ENCODE peak calls at places on chromosomes 7 and 10, in nine cellular contexts. R is dorsolateral prefrontal cortex; T is IMR-90; Z is mammary epithelial cell; Q is CD4-positive, CD25-positive, alpha-beta regulatory T cell; K is gastrocnemius medialis; A is left ventricle myocardium inferior; X is CD8-positive, alpha-beta memory T cell; C is neural progenitor cell. H is an unnamed sample.

GRCh38 chr7:109984726-109985125 is 1106.2 kb upstream of the LRRN3 start:
- DNase-seq in R (no peak), T (peak; percentile 2), Z (no peak), Q (no peak), K (no peak), A (no peak), X (no peak), C (no peak), H (no peak)

GRCh38 chr7:1124164-1124563 is 35.8 kb downstream of the ZFAND2A start:
- DNase-seq in R (peak; percentile 22), T (no peak), Z (no peak), Q (no peak), K (peak; percentile 39), A (no peak), X (no peak), C (no peak), H (no peak)

GRCh38 chr10:114045738-114046458 is 2.2 kb downstream of the ADRB1 start:
- DNase-seq in R (no peak), T (no peak), Z (no peak), Q (no peak), K (no peak), A (no peak), X (no peak), C (peak; percentile 32), H (no peak)

GRCh38 chr10:27390681-27391080 is 113.4 kb upstream of the RAB18 start:
- DNase-seq in R (no peak), T (peak; percentile 7), Z (peak; percentile 90), Q (no peak), K (no peak), A (no peak), X (no peak), C (no peak), H (no peak)

GRCh38 chr7:28360739-28361138 is 51.6 kb upstream of the CREB5 start:
- DNase-seq in R (no peak), T (no peak), Z (no peak), Q (no peak), K (no peak), A (no peak), X (no peak), C (peak; percentile 26), H (no peak)

GRCh38 chr7:87451187-87451586 is 24.3 kb downstream of the ABCB4 start:
- DNase-seq in R (no peak), T (no peak), Z (no peak), Q (no peak), K (no peak), A (no peak), X (no peak), C (no peak), H (no peak)

GRCh38 chr7:158676898-158677297 is 27.7 kb downstream of the NCAPG2 start:
- DNase-seq in R (no peak), T (no peak), Z (no peak), Q (no peak), K (no peak), A (no peak), X (no peak), C (no peak), H (no peak)

GRCh38 chr7:117259626-117260025 is 63.2 kb downstream of the WNT2 start:
- DNase-seq in R (no peak), T (peak; percentile 53), Z (peak; percentile 26), Q (no peak), K (no peak), A (no peak), X (no peak), C (no peak), H (no peak)

GRCh38 chr7:22949944-22950343 is 64.0 kb downstream of the HYCC1 start:
- DNase-seq in R (no peak), T (no peak), Z (no peak), Q (no peak), K (no peak), A (no peak), X (no peak), C (no peak), H (no peak)

GRCh38 chr10:114239117-114239993 is at the start of gene VWA2:
- DNase-seq in R (no peak), T (no peak), Z (no peak), Q (peak; percentile 17), K (no peak), A (peak; percentile 23), X (no peak), C (peak; percentile 76), H (no peak)

GRCh38 chr10:5603091-5603847 is 63.1 kb downstream of the ASB13 start:
- DNase-seq in R (no peak), T (no peak), Z (no peak), Q (no peak), K (no peak), A (no peak), X (no peak), C (no peak), H (no peak)

GRCh38 chr7:106110885-106111670 is 1.0 kb downstream of the SYPL1 start:
- DNase-seq in R (no peak), T (no peak), Z (no peak), Q (peak; percentile 45), K (no peak), A (no peak), X (peak; percentile 1), C (peak; percentile 33), H (no peak)

GRCh38 chr10:52951819-52952218 is 179.2 kb upstream of the MBL2 start:
- DNase-seq in R (no peak), T (peak; percentile 57), Z (peak; percentile 8), Q (no peak), K (no peak), A (peak; percentile 25), X (no peak), C (peak; percentile 75), H (peak; percentile 2)

GRCh38 chr10:49471532-49471931 is 67.4 kb downstream of the ERCC6 start:
- DNase-seq in R (no peak), T (no peak), Z (peak; percentile 8), Q (no peak), K (no peak), A (no peak), X (no peak), C (no peak), H (no peak)

GRCh38 chr7:143504215-143504936 is 26.7 kb downstream of the TAS2R41 start:
- DNase-seq in R (no peak), T (peak; percentile 28), Z (no peak), Q (no peak), K (no peak), A (no peak), X (no peak), C (no peak), H (no peak)

GRCh38 chr7:12107841-12108249 is 103.2 kb upstream of the TMEM106B start:
- DNase-seq in R (no peak), T (no peak), Z (no peak), Q (no peak), K (no peak), A (no peak), X (no peak), C (no peak), H (no peak)

GRCh38 chr7:69250958-69251357 is 347.3 kb upstream of the AUTS2 start:
- DNase-seq in R (no peak), T (no peak), Z (no peak), Q (no peak), K (no peak), A (no peak), X (no peak), C (no peak), H (no peak)
- H3K4me3 ChIP-seq in R (no peak overlapping the region), T (no peak overlapping the region), Z (no peak overlapping the region), Q (no peak overlapping the region), K (no peak overlapping the region), A (no peak overlapping the region), X (no peak overlapping the region), C (no peak overlapping the region), H (no peak overlapping the region)

DNA sequence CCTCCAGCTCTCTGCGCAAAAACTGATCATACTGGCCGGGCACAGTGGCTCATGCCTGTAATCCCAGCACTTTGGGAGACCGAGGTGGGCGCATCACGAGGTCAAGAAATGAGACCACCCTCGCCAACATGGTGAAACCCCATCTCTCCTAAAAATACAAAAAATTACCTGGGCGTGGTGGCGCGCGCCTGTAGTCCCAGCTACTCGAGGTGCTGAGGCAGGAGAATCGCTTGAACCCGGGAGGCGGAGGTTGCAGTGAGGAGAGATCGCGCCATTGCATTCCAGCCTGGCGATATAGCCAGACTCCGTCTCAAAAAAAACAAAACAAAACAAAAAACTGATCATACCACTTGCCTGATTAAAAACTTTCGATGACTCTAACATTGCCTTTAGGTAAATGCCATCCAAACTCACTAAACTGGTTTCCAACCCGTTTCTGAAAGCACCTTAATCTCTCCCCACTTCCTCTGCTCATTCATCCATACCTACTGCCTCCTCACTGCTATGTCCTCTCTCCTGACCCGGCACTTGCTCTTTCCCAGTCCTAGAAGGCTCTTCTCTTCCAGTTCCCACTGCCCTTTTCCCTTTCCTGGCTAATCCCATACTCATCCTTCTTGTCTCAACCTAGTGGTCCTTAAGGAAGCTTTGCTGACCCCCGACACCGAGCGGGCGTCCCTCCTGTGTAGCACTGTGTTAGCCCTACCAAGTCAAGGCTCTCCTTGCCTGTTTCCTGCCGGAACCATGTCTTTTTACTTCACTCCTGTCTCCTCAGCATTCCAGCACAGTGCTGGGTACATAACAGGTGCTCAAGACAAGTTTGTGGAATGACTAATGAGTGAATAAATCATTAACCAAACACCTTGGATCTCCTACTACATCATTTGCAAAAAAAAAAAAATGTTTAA is 686 bp upstream of the MIOS start:
- DNase-seq in R (no peak), T (no peak), Z (peak; percentile 76), Q (no peak), K (no peak), A (no peak), X (no peak), C (no peak), H (no peak)
- H3K27ac ChIP-seq in R (peak overlapping the region; percentile 46), T (no peak overlapping the region), Z (peak overlapping the region; percentile 69), Q (peak overlapping the region; percentile 91), K (peak overlapping the region; percentile 97), A (peak overlapping the region; percentile 96), X (peak overlapping the region; percentile 77), C (no peak overlapping the region), H (no peak overlapping the region)

DNA sequence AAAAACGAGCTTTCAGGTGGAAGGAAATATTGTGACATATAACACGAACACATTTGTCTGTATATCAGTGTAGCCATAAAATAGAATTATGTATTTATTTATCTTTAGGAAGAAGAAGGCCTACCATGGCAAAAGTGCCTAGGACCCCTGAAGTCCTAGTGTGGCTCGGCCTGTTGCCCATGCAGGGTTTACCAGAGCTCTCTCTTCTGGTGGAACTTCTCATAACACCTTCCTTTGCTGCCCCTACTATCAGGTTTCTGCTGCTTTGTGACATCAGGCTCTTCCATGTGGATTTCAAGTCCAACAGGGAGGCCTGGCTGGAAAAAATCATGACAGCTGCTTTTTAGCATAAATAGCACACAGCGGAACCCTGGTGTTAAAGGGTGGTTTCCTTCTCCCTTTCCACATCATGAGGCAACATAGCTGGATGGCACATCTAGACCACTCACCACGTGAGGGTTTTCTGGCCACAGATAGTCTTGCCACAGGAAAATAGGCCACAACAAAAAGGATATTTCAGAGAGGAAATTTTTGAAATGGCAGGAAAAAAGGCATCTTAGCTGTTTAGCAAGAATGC is 44.8 kb upstream of the ADO start:
- DNase-seq in R (no peak), T (no peak), Z (no peak), Q (no peak), K (peak; percentile 18), A (no peak), X (no peak), C (no peak), H (no peak)
- H3K4me3 ChIP-seq in R (no peak overlapping the region), T (no peak overlapping the region), Z (no peak overlapping the region), Q (no peak overlapping the region), K (no peak overlapping the region), A (no peak overlapping the region), X (no peak overlapping the region), C (no peak overlapping the region), H (no peak overlapping the region)

DNA sequence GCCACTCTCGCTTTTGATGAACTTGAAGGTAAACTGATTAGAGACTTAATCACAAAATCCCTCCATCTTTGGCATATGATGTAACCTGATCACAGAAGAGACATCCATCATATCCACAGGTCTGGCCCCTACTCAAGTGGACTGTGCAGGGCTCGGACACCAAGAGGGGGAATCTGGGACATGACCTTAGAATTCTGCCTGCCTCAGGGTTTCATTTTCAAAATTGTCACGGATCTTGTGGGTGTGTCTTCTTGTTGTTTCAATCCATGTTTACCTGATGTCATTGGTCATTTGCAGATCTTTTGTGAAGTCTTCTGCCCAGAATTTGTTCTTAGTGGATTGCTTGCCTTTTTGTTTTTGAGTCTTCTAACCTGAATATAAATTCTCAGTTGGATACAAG is 5.9 kb upstream of the ARMS2 start:
- DNase-seq in R (no peak), T (no peak), Z (no peak), Q (no peak), K (no peak), A (no peak), X (no peak), C (no peak), H (no peak)
- H3K27ac ChIP-seq in R (no peak overlapping the region), T (no peak overlapping the region), Z (no peak overlapping the region), Q (no peak overlapping the region), K (no peak overlapping the region), A (no peak overlapping the region), X (no peak overlapping the region), C (no peak overlapping the region), H (no peak overlapping the region)